ENCODE peak calls at places on chromosomes 7 and 10, in six cellular contexts. I is cardiac muscle cell; Z is GM12892; T is posterior cingulate gyrus; S is naive thymus-derived CD8-positive, alpha-beta T cell; J is IMR-90. G is an unnamed sample.

GRCh38 chr7:108351715-108352114 is 104.5 kb downstream of the NRCAM start:
- DNase-seq in T (no peak), Z (no peak), S (no peak), J (no peak), I (peak; percentile 18), G (no peak)

GRCh38 chr7:112286294-112287086 is 80.0 kb downstream of the ZNF277 start:
- DNase-seq in I (peak; percentile 8), J (no peak), Z (no peak), T (no peak), S (no peak), G (no peak)

GRCh38 chr10:88256013-88256680 is 327.0 kb downstream of the RNLS start:
- DNase-seq in J (no peak), S (no peak), T (no peak), Z (no peak), I (peak; percentile 81), G (no peak)

GRCh38 chr7:141362580-141363435 is 188.4 kb upstream of the AGK start:
- DNase-seq in Z (no peak), T (no peak), I (peak; percentile 81), J (peak; percentile 29), S (no peak), G (no peak)

GRCh38 chr10:78600740-78601139 is 468.0 kb upstream of the ZMIZ1 start:
- DNase-seq in I (peak; percentile 42), T (no peak), Z (no peak), S (no peak), J (peak; percentile 36), G (no peak)

GRCh38 chr7:15921576-15921975 is 235.1 kb upstream of the MEOX2 start:
- DNase-seq in J (peak; percentile 54), S (no peak), Z (no peak), T (no peak), I (no peak), G (no peak)

GRCh38 chr7:108375668-108376067 is 80.6 kb downstream of the NRCAM start:
- DNase-seq in Z (no peak), T (no peak), S (no peak), I (no peak), J (no peak), G (no peak)

GRCh38 chr10:91088300-91089140 is 131.9 kb upstream of the PCGF5 start:
- DNase-seq in Z (no peak), S (no peak), T (no peak), J (peak; percentile 15), I (peak; percentile 45), G (peak; percentile 8)

GRCh38 chr7:75889223-75889825 is 10.5 kb downstream of the RHBDD2 start:
- DNase-seq in S (no peak), Z (no peak), I (no peak), T (no peak), J (no peak), G (no peak)

GRCh38 chr7:12826079-12826478 is 138.6 kb downstream of the ARL4A start:
- DNase-seq in J (no peak), Z (no peak), S (no peak), I (no peak), T (no peak), G (no peak)

GRCh38 chr10:23340346-23340745 is 4.3 kb downstream of the C10orf67 start:
- DNase-seq in Z (no peak), J (no peak), I (no peak), T (no peak), S (no peak), G (no peak)

GRCh38 chr7:138797715-138798320 is at the start of the genes ATP6V0A4 and TMEM213:
- DNase-seq in S (no peak), T (peak; percentile 72), I (no peak), Z (no peak), J (no peak), G (no peak)

GRCh38 chr10:102418612-102419560 is at the start of gene PSD:
- DNase-seq in I (no peak), J (no peak), Z (no peak), S (no peak), T (peak; percentile 94), G (peak; percentile 41)

GRCh38 chr10:35493196-35494118 is 111.7 kb upstream of the GJD4 start:
- DNase-seq in J (peak; percentile 17), I (no peak), T (no peak), Z (no peak), S (no peak), G (no peak)

GRCh38 chr7:129126314-129126713 is 18.2 kb upstream of the TSPAN33 start:
- DNase-seq in I (no peak), Z (no peak), T (no peak), J (no peak), S (no peak), G (no peak)

GRCh38 chr10:49254556-49255318 is 44.2 kb upstream of the C10orf71 start:
- DNase-seq in S (peak; percentile 5), I (no peak), J (no peak), Z (no peak), T (no peak), G (no peak)

GRCh38 chr7:80843018-80843671 is 75.7 kb downstream of the SEMA3C start:
- DNase-seq in T (no peak), S (no peak), J (no peak), Z (no peak), I (no peak), G (no peak)

GRCh38 chr7:137933270-137934017 is 68.4 kb downstream of the CREB3L2 start:
- DNase-seq in S (no peak), Z (no peak), T (no peak), I (peak; percentile 55), J (peak; percentile 83), G (no peak)

GRCh38 chr7:55369427-55369826 is 4.3 kb downstream of the LANCL2 start:
- DNase-seq in Z (no peak), T (no peak), S (no peak), I (peak; percentile 85), J (peak; percentile 95), G (no peak)

GRCh38 chr7:106717997-106718871 is 57.3 kb upstream of the CCDC71L start:
- DNase-seq in J (peak; percentile 98), I (peak; percentile 98), Z (no peak), S (no peak), T (no peak), G (no peak)

GRCh38 chr7:112791465-112792168 is 1.4 kb upstream of the TMEM168 start:
- DNase-seq in Z (no peak), S (no peak), T (no peak), I (no peak), J (no peak), G (no peak)

GRCh38 chr7:17304926-17305325 is 6.5 kb downstream of the AHR start:
- DNase-seq in Z (no peak), J (peak; percentile 88), T (no peak), I (peak; percentile 84), S (no peak), G (no peak)

GRCh38 chr7:120760851-120761250 is 97.1 kb downstream of the TSPAN12 start:
- DNase-seq in I (no peak), Z (no peak), S (no peak), T (no peak), J (no peak), G (no peak)

GRCh38 chr10:123974406-123974805 is 82.8 kb upstream of the CPXM2 start:
- DNase-seq in T (no peak), Z (no peak), I (peak; percentile 54), S (no peak), J (peak; percentile 20), G (no peak)

GRCh38 chr10:124291009-124291671 is 127.6 kb downstream of the OAT start:
- DNase-seq in T (peak; percentile 86), J (no peak), S (no peak), I (peak; percentile 38), Z (no peak), G (no peak)

GRCh38 chr10:97319671-97320479 is 804 bp downstream of the FRAT1 start:
- DNase-seq in S (peak; percentile 71), I (no peak), J (no peak), T (peak; percentile 94), Z (no peak), G (no peak)

GRCh38 chr7:14936530-14936929 is 34.0 kb upstream of the DGKB start:
- DNase-seq in S (no peak), I (peak; percentile 27), J (peak; percentile 18), Z (no peak), T (no peak), G (no peak)

GRCh38 chr7:142787783-142788182 is 17.0 kb downstream of the PRSS2 start:
- DNase-seq in J (no peak), Z (no peak), T (no peak), S (no peak), I (no peak), G (no peak)

GRCh38 chr7:151087247-151088018 is 1.2 kb downstream of the AGAP3 start:
- DNase-seq in T (peak; percentile 95), I (peak; percentile 70), J (peak; percentile 52), S (no peak), Z (no peak), G (peak; percentile 84)

GRCh38 chr7:3176112-3176836 is 124.8 kb upstream of the SDK1 start:
- DNase-seq in S (no peak), Z (no peak), J (no peak), I (no peak), T (no peak), G (no peak)

GRCh38 chr7:91541641-91542040 is 277.4 kb downstream of the FZD1 start:
- DNase-seq in Z (no peak), J (no peak), T (no peak), I (no peak), S (no peak), G (no peak)

G was measured in frontal cortex.